ENCODE peak calls at places on chromosomes 11 and 22, in six cellular contexts. A, G, N, V, I and F are unnamed samples.
A peak's percentile ranks its signal among the peaks of the same experiment; 100 is the strongest.

GRCh38 chr22:23774114-23774921 is 1.7 kb downstream of the MMP11 start:
- DNase-seq in A (no peak), G (no peak), N (no peak), V (no peak), I (no peak), F (no peak)

GRCh38 chr11:117584056-117584830 is 212.8 kb downstream of the DSCAML1 start:
- DNase-seq in A (no peak), G (no peak), N (no peak), V (no peak), I (no peak), F (peak; percentile 15)

GRCh38 chr11:73838443-73839122 is 38.1 kb downstream of the COA4 start:
- DNase-seq in A (no peak), G (peak; percentile 45), N (no peak), V (no peak), I (no peak), F (no peak)

GRCh38 chr11:57341250-57341808 is 3.2 kb downstream of the P2RX3 start:
- DNase-seq in A (no peak), G (no peak), N (peak; percentile 47), V (no peak), I (no peak), F (no peak)

GRCh38 chr11:85232559-85232958 is 394.6 kb downstream of the DLG2 start:
- DNase-seq in A (no peak), G (no peak), N (no peak), V (no peak), I (no peak), F (no peak)

GRCh38 chr22:49965291-49966040 is 4.9 kb downstream of the PIM3 start:
- DNase-seq in A (no peak), G (no peak), N (peak; percentile 82), V (no peak), I (peak; percentile 16), F (peak; percentile 49)

GRCh38 chr11:61507962-61508824 is at the start of gene LRRC10B:
- DNase-seq in A (no peak), G (peak; percentile 95), N (no peak), V (no peak), I (peak; percentile 85), F (no peak)

GRCh38 chr22:45413368-45414211 is at the start of the genes RIBC2 and SMC1B:
- DNase-seq in A (peak; percentile 78), G (peak; percentile 98), N (peak; percentile 88), V (no peak), I (peak; percentile 80), F (peak; percentile 75)

GRCh38 chr22:37741312-37741795 is 44.5 kb downstream of the TRIOBP start:
- DNase-seq in A (no peak), G (peak; percentile 45), N (no peak), V (peak; percentile 98), I (peak; percentile 81), F (peak; percentile 79)

GRCh38 chr11:125807909-125808308 is 20.0 kb downstream of the PATE3 start:
- DNase-seq in A (no peak), G (no peak), N (no peak), V (no peak), I (no peak), F (no peak)

GRCh38 chr11:70488171-70488570 is 89.8 kb downstream of the CTTN start:
- DNase-seq in A (no peak), G (no peak), N (peak; percentile 24), V (no peak), I (no peak), F (no peak)

DNA sequence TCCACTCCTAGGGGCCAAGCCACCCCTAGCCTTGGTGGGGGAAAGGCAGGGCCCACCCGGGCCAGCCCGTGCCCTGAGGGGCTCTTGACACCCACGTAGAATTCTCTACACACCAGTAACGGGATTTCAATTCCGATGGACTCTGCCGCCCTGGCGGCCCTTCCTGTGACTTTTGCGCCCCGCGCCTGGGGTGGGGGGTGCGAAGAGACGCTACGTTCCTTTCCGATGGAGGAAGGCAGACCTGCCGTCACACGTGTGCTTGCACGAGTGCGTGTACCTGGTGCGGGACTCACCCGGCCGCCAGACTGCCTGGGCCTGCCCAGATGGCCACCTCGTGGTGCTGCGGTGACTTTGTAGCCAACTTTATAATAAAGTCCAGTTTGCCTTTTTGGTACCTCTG is 5.5 kb downstream of the NPAS4 start:
- DNase-seq in A (no peak), G (no peak), N (no peak), V (no peak), I (no peak), F (no peak)
- TF ChIP-seq POLR2AphosphoS5 in A (no peak), G (no peak), N (no peak), V (no peak), I (no peak), F (no peak)

GRCh38 chr11:31809857-31810778 is 1.0 kb downstream of the PAX6 start:
- DNase-seq in A (no peak), G (peak; percentile 73), N (peak; percentile 76), V (no peak), I (no peak), F (peak; percentile 53)

GRCh38 chr11:31808268-31808667 is 2.9 kb downstream of the PAX6 start:
- DNase-seq in A (no peak), G (peak; percentile 19), N (no peak), V (no peak), I (no peak), F (no peak)

GRCh38 chr11:31810779-31811647 is at the start of gene PAX6:
- DNase-seq in A (no peak), G (peak; percentile 89), N (peak; percentile 80), V (no peak), I (peak; percentile 22), F (no peak)

GRCh38 chr11:31808721-31809542 is 2.2 kb downstream of the PAX6 start:
- DNase-seq in A (no peak), G (peak; percentile 22), N (no peak), V (peak; percentile 42), I (no peak), F (no peak)

DNA sequence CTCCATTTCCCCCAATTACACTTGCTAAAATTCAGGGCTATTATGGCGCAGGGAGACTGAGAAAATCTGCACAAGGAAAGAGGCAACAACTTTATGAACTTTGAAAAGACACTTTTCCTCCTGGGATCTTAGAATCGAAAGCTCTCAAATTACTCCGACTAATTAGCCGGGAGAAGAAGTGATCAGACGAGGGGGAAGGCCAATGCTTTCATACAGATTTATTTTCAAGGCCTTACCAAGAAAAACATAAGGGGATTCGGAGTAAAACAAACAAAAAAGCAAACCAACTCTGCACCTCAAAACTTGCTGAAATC is 1.6 kb downstream of the PAX6 start:
- DNase-seq in A (no peak), G (no peak), N (no peak), V (no peak), I (no peak), F (no peak)
- H3K4me3 ChIP-seq in A (no peak overlapping the region), G (peak overlapping the region; percentile 71), N (peak overlapping the region; percentile 70), V (peak overlapping the region; percentile 50), I (no peak overlapping the region), F (no peak overlapping the region)

DNA sequence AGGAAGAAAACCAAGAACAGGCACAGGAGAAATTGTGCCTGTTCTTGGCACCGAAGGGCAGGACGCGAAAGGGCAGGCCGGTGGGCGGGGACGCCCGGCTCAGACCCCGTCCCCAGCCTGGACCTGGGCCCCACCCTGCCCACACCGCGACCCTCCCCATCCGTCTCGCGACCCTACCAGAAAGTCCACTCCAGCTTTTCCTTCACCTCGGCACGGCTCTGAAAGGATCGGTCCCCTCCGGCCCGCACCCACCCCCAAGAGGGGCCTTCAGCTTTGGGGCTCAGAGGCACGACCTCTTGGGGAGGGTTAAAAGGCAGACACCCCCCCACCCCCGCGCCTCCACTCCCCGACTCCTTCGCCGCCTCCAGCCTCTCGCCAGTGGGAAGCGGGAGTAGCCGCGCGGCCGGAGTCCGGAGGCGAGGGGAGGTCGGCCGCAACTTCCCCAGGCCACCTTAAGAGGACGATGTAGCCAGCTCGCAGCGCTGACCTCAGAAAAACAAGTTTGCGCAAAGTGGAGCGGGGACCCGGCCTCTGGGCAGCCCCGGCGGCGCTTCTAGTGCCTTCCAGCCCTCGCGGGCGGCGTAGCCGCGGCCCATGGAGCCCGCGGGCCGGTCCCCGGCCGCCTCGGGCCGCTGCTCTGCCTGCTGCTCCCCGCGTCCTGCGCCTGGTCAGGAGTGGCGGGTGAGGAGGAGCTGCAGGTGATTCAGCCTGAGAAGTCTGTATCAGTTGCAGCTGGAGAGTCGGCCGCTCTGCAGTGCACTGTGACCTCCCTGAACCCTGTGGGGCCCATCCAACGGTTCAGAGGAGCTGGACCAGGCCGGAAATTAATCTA is 4.3 kb downstream of the SEC14L6 start:
- DNase-seq in A (no peak), G (peak; percentile 82), N (no peak), V (no peak), I (no peak), F (no peak)
- TF ChIP-seq POLR2AphosphoS5 in A (no peak), G (peak; percentile 46), N (no peak), V (no peak), I (no peak), F (no peak)

DNA sequence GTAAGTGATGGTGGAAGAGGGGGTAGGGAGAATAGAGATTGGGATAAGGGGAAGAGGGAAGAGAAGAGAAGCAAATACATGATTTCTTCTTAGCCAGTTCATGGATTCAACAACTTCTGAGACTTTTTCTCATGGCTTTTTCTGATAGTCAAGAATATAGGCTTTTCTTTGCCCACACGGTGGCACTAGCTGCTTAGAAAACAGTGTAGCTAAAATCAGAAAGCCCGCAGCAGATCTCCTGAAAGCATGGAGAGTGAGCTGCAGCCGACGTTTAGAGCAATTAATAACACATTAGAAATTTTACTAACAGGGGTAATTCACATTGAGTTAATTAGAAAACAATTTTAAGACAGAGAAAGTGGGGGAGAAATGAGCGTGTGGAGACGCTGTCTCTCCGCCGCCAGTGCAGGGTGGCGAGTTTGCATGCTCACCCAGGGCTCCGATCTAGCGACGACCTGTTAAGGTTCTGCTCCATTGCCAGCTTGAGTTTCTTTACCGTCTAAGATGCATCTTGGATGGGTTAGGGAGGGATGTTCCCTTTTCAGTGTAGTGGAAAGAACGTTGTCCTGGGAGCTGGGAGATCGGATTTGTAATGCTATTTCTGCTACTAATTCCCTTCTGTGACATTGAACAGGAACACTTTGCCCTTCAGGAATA is 3.3 kb upstream of the RAG1 start:
- DNase-seq in A (peak; percentile 50), G (peak; percentile 85), N (no peak), V (no peak), I (peak; percentile 47), F (no peak)
- H3K4me3 ChIP-seq in A (no peak overlapping the region), G (peak overlapping the region; percentile 31), N (peak overlapping the region; percentile 52), V (peak overlapping the region; percentile 39), I (peak overlapping the region; percentile 19), F (peak overlapping the region; percentile 34)